ENCODE peak calls at places on chromosomes 7 and 10, in ten cellular contexts. Y, I, B, O, D, X, C, K, E and T are unnamed samples.

GRCh38 chr10:23351914-23352313 is 7.3 kb upstream of the C10orf67 start:
- DNase-seq in E (no peak), C (no peak), O (no peak), X (no peak), D (no peak), Y (no peak), B (no peak), K (no peak), I (no peak), T (no peak)

GRCh38 chr10:29839826-29840515 is 205.2 kb upstream of the SVIL start:
- DNase-seq in Y (no peak), X (no peak), B (no peak), O (no peak), I (no peak), C (no peak), D (no peak), E (no peak), K (no peak), T (no peak)

GRCh38 chr10:86446987-86447386 is 74.6 kb downstream of the WAPL start:
- DNase-seq in X (no peak), O (no peak), B (no peak), I (no peak), K (no peak), C (no peak), Y (no peak), D (no peak), E (no peak), T (no peak)

GRCh38 chr7:100099452-100099851 is 1.7 kb downstream of the MCM7 start:
- DNase-seq in I (no peak), K (no peak), X (no peak), O (no peak), C (no peak), D (no peak), E (no peak), Y (no peak), B (no peak), T (no peak)

GRCh38 chr7:1794888-1795542 is 124.9 kb downstream of the ELFN1 start:
- DNase-seq in I (no peak), Y (no peak), C (no peak), K (no peak), D (no peak), X (no peak), E (no peak), O (no peak), B (no peak), T (no peak)

GRCh38 chr10:26612151-26612915 is 85.2 kb upstream of the PDSS1 start:
- DNase-seq in I (no peak), C (no peak), X (no peak), Y (no peak), O (no peak), B (no peak), D (no peak), K (no peak), E (no peak), T (no peak)

GRCh38 chr7:149741629-149742028 is 31.8 kb downstream of the ZNF467 start:
- DNase-seq in B (no peak), E (no peak), K (no peak), O (no peak), I (peak; percentile 44), C (peak; percentile 58), D (no peak), X (no peak), Y (peak; percentile 51), T (peak; percentile 38)

GRCh38 chr7:100965723-100966541 is 3.4 kb upstream of the MUC12 start:
- DNase-seq in C (no peak), O (peak; percentile 52), X (peak; percentile 71), B (peak; percentile 32), Y (no peak), I (peak; percentile 17), D (no peak), K (peak; percentile 80), E (peak; percentile 76), T (no peak)

GRCh38 chr10:101644002-101644401 is 51.0 kb downstream of the FBXW4 start:
- DNase-seq in E (no peak), Y (peak; percentile 12), D (no peak), X (no peak), K (no peak), O (no peak), C (peak; percentile 38), I (no peak), B (no peak), T (peak; percentile 11)

GRCh38 chr10:60825520-60825919 is 47.2 kb downstream of the CDK1 start:
- DNase-seq in D (no peak), I (no peak), X (no peak), B (no peak), O (no peak), Y (no peak), K (no peak), C (no peak), E (no peak), T (no peak)